ENCODE peak calls at places on chromosomes 11 and 22, in six cellular contexts. One of them, this sample, is unnamed.

GRCh38 chr22:38728899-38729796 is 23.4 kb downstream of the GTPBP1 start:
- DNase-seq in T-cell: no peak
- DNase-seq in left ventricle myocardium inferior: no peak
- DNase-seq in NCI-H460: no peak
- DNase-seq in EL: no peak
- DNase-seq in activated CD4-positive, alpha-beta T cell treated with anti-CD3 and anti-CD28 coated beads for 48 hours: no peak
- DNase-seq in this sample: no peak

GRCh38 chr22:27588915-27589314 is 212.6 kb downstream of the MN1 start:
- DNase-seq in activated CD4-positive, alpha-beta T cell treated with anti-CD3 and anti-CD28 coated beads for 48 hours: no peak
- DNase-seq in NCI-H460: no peak
- DNase-seq in EL: no peak
- DNase-seq in left ventricle myocardium inferior: no peak
- DNase-seq in T-cell: no peak
- DNase-seq in this sample: no peak

GRCh38 chr11:130979386-130979972 is 63.2 kb upstream of the SNX19 start:
- DNase-seq in T-cell: no peak
- DNase-seq in left ventricle myocardium inferior: no peak
- DNase-seq in activated CD4-positive, alpha-beta T cell treated with anti-CD3 and anti-CD28 coated beads for 48 hours: no peak
- DNase-seq in EL: peak; percentile 8
- DNase-seq in NCI-H460: no peak
- DNase-seq in this sample: peak; percentile 17

GRCh38 chr11:119584193-119585037 is 144.6 kb downstream of the NECTIN1 start:
- DNase-seq in EL: peak; percentile 89
- DNase-seq in left ventricle myocardium inferior: no peak
- DNase-seq in NCI-H460: no peak
- DNase-seq in activated CD4-positive, alpha-beta T cell treated with anti-CD3 and anti-CD28 coated beads for 48 hours: peak; percentile 8
- DNase-seq in T-cell: no peak
- DNase-seq in this sample: peak; percentile 34

GRCh38 chr22:19687561-19688300 is 26.6 kb upstream of the SEPTIN5 start:
- DNase-seq in NCI-H460: no peak
- DNase-seq in left ventricle myocardium inferior: no peak
- DNase-seq in T-cell: no peak
- DNase-seq in activated CD4-positive, alpha-beta T cell treated with anti-CD3 and anti-CD28 coated beads for 48 hours: no peak
- DNase-seq in EL: no peak
- DNase-seq in this sample: no peak

GRCh38 chr11:64659417-64660144 is 63.4 kb downstream of the NRXN2 start:
- DNase-seq in NCI-H460: peak; percentile 22
- DNase-seq in left ventricle myocardium inferior: no peak
- DNase-seq in activated CD4-positive, alpha-beta T cell treated with anti-CD3 and anti-CD28 coated beads for 48 hours: no peak
- DNase-seq in EL: peak; percentile 98
- DNase-seq in T-cell: no peak
- DNase-seq in this sample: peak; percentile 79

GRCh38 chr22:47292546-47293320 is 530.3 kb downstream of the TBC1D22A start:
- DNase-seq in T-cell: no peak
- DNase-seq in NCI-H460: no peak
- DNase-seq in EL: no peak
- DNase-seq in activated CD4-positive, alpha-beta T cell treated with anti-CD3 and anti-CD28 coated beads for 48 hours: no peak
- DNase-seq in left ventricle myocardium inferior: no peak
- DNase-seq in this sample: no peak

GRCh38 chr11:47551086-47551485 is 1.8 kb downstream of the CELF1 start:
- DNase-seq in left ventricle myocardium inferior: no peak
- DNase-seq in EL: peak; percentile 39
- DNase-seq in activated CD4-positive, alpha-beta T cell treated with anti-CD3 and anti-CD28 coated beads for 48 hours: no peak
- DNase-seq in NCI-H460: no peak
- DNase-seq in T-cell: no peak
- DNase-seq in this sample: no peak

GRCh38 chr11:13358871-13359270 is 81.3 kb downstream of the BMAL1 start:
- DNase-seq in activated CD4-positive, alpha-beta T cell treated with anti-CD3 and anti-CD28 coated beads for 48 hours: no peak
- DNase-seq in left ventricle myocardium inferior: no peak
- DNase-seq in EL: peak; percentile 56
- DNase-seq in NCI-H460: no peak
- DNase-seq in T-cell: no peak
- DNase-seq in this sample: no peak

GRCh38 chr11:69640260-69640994 is 529 bp upstream of the CCND1 start:
- DNase-seq in EL: peak; percentile 51
- DNase-seq in left ventricle myocardium inferior: peak; percentile 44
- DNase-seq in T-cell: no peak
- DNase-seq in NCI-H460: no peak
- DNase-seq in activated CD4-positive, alpha-beta T cell treated with anti-CD3 and anti-CD28 coated beads for 48 hours: peak; percentile 22
- DNase-seq in this sample: no peak

GRCh38 chr11:16511109-16511806 is 154.9 kb upstream of the SOX6 start:
- DNase-seq in activated CD4-positive, alpha-beta T cell treated with anti-CD3 and anti-CD28 coated beads for 48 hours: no peak
- DNase-seq in EL: peak; percentile 73
- DNase-seq in T-cell: no peak
- DNase-seq in left ventricle myocardium inferior: no peak
- DNase-seq in NCI-H460: peak; percentile 78
- DNase-seq in this sample: no peak